ENCODE peak calls at places on chromosome 19, in four cellular contexts. D is cardiac muscle cell; P is CD4-positive, alpha-beta T cell; C is OCI-LY7. A is an unnamed sample.

GRCh38 chr19:17777840-17778620 is 16.9 kb upstream of the B3GNT3 start:
- DNase-seq in D (peak), P (no peak), C (peak), A (peak)

GRCh38 chr19:52336117-52336811 is at the start of gene ZNF610:
- DNase-seq in D (peak), P (peak), C (peak), A (peak)

GRCh38 chr19:27844261-27844660 is 1368.7 kb downstream of the UQCRFS1 start:
- DNase-seq in D (no peak), P (no peak), C (no peak), A (no peak)

GRCh38 chr19:532578-533484 is 1.3 kb downstream of the CDC34 start:
- DNase-seq in D (peak), P (peak), C (peak), A (peak)

GRCh38 chr19:53541971-53542370 is 4.0 kb downstream of the ZNF331 start:
- DNase-seq in D (no peak), P (no peak), C (no peak), A (no peak)

GRCh38 chr19:51263808-51264207 is 12.9 kb downstream of the SIGLECL1 start:
- DNase-seq in D (no peak), P (no peak), C (no peak), A (no peak)

GRCh38 chr19:31264379-31264778 is 84.9 kb downstream of the TSHZ3 start:
- DNase-seq in D (no peak), P (no peak), C (no peak), A (no peak)

GRCh38 chr19:14943601-14944000 is 2.3 kb downstream of the OR7C2 start:
- DNase-seq in D (no peak), P (no peak), C (no peak), A (no peak)

GRCh38 chr19:55250262-55251036 is 8.4 kb downstream of the PPP6R1 start:
- DNase-seq in D (no peak), P (no peak), C (no peak), A (no peak)

GRCh38 chr19:40612831-40613668 is 11.9 kb downstream of the LTBP4 start:
- DNase-seq in D (peak), P (peak), C (peak), A (peak)

GRCh38 chr19:16896098-16896912 is 7.5 kb downstream of the F2RL3 start:
- DNase-seq in D (peak), P (no peak), C (no peak), A (peak)

GRCh38 chr19:55543567-55543966 is 1.8 kb downstream of the SBK3 start:
- DNase-seq in D (no peak), P (no peak), C (no peak), A (no peak)

GRCh38 chr19:10173527-10173926 is 21.2 kb downstream of the DNMT1 start:
- DNase-seq in D (no peak), P (no peak), C (no peak), A (no peak)

GRCh38 chr19:58009301-58009665 is 6.7 kb upstream of the ZNF606 start:
- DNase-seq in D (no peak), P (no peak), C (no peak), A (no peak)

GRCh38 chr19:56808717-56809392 is 31.7 kb downstream of the PEG3 start:
- DNase-seq in D (no peak), P (no peak), C (no peak), A (no peak)

GRCh38 chr19:36916991-36917390 is 859 bp downstream of the ZNF568 start:
- DNase-seq in D (peak), P (no peak), C (no peak), A (peak)

GRCh38 chr19:31285744-31286143 is 63.5 kb downstream of the TSHZ3 start:
- DNase-seq in D (no peak), P (no peak), C (no peak), A (no peak)

GRCh38 chr19:784541-784940 is 12.7 kb upstream of the PTBP1 start:
- DNase-seq in D (no peak), P (no peak), C (no peak), A (no peak)

GRCh38 chr19:41998246-41999020 is 4.4 kb upstream of the ATP1A3 start:
- DNase-seq in D (peak), P (no peak), C (peak), A (peak)

GRCh38 chr19:18496167-18496979 is 25.5 kb downstream of the ELL start:
- DNase-seq in D (no peak), P (peak), C (no peak), A (no peak)

GRCh38 chr19:13831560-13832056 is 36.4 kb downstream of the ZSWIM4 start:
- DNase-seq in D (no peak), P (no peak), C (no peak), A (no peak)

DNA sequence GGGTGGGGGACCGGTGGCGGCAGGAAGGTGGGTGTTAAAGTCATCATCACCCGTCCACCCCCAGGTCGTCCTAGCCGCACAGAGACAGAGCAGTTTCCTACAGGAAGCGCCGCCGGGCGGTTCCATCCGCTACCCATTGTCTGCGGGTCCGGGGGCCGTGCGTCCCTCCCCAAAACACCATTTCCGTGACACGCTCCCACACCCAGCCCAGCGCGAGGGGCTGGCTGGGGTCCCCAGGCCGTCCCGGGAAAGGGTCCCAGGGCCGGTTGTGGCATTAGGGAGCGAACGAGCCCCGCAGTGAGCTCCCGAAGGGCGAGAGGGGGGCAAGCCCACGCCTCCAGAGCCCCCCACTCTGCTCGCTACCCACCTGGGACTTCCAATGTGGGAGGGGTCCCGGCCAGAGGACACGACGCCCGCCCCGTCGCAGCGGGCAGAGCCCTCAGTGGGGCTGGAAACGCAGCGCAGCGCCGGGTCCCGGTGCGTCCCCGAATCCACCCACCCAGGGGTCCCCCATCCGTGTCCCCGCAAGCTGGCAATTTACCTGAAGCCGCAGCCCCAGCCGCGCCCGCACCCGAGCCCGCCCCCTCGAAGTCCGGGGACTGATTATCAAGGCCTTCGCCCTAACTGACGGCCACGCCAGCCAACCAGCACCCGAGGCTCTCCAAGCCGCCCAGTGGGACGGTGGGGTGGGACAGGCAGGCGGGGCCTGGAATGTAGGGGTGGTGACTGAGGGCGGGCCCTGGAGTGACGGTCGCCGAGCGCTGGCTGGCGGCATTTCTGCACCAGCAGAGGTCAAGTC is at the start of gene KANK3:
- DNase-seq in D (peak), P (peak), C (peak), A (peak)
- TF ChIP-seq CTCF in D (no peak), P (no peak), C (no peak), A (no peak)

DNA sequence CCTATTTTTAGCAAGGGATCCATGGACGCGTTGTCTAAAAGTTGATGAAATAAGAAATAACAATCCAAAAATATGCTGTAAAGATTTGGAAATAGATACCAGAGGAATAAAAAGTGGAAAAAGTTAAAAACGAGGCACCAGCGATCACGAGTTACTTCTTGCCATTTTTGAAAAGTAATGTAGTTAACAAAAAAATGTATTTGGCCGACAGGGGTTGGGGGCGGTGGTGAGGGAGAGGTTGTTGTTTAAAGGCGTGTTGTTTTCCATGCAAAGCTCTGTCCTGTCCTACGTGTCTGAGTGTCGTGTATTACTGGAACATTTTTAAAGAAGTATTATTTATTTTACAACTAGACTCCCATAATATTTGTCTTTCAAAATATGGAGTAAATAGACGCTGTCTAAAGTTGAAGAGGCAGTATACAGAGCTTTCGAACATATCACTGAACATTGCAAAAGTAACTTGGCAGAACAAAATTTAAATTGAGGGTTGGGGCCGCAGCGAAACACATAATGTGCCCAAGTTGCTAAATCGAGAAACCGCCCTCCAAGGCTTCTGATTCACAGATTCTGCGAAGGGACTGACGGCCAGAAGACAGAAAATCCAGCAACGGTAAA is 836 bp downstream of the FBXO17 start:
- DNase-seq in D (no peak), P (no peak), C (no peak), A (no peak)
- TF ChIP-seq CTCF in D (no peak), P (no peak), C (no peak), A (no peak)

DNA sequence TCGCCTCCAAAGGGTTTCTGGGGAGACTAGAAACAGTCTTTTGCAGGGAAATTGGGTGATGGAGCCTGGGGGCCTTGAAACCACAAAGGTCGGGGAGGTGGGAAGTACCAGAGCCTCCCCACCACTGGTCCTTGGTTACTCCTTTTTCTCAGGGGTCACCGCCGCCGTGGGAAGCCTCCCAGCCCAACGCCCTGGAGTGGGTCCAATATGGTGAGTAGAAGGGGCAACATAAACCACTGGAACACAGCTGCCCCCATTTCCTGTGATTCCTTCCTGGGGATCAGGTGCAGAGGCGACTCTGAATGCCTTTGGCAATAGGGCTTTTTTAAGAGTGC is 5.8 kb downstream of the PGLYRP1 start:
- DNase-seq in D (no peak), P (no peak), C (no peak), A (no peak)
- TF ChIP-seq CTCF in D (no peak), P (peak), C (peak), A (peak)

DNA sequence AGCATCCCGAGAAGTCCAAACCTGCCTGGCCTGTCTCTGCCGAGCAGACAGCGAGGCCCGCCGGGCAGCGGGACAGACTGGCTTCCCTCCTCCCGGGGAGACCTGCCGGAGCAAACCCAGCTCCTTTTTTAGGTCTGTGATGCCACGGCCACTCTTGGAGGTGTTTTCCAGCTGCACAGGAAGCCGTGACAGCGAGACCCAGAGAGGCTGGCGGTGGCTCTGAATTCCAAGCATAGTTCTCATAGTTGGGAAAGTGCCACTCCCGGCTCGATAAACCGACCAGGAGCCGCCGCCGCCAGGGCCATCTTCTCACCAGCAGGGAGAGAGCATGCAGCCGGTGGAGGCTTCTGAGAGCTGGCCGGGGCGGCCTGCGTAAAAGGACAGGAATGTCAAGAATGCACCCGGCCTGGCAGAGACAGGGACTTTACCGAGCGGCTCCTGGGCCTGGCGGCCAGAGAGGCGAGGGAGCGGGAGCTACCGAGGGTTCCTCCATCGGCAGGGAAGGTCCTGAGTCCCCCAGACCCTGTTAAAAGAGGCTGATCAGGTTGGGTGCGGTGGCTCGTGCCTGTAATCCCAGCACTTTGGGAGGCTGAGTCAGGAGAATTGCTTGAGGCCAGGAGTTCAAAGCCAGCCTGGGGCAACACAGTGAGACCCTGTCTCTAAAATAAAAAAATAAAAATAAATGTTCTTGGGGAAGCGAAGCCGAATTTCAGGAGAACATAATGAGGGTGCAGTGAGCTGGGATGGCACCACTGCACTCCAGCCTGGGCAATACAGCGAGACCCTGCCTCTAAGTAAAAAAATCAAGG is 64.9 kb downstream of the GADD45B start:
- DNase-seq in D (peak), P (no peak), C (no peak), A (peak)
- TF ChIP-seq CTCF in D (peak), P (no peak), C (no peak), A (no peak)

GRCh38 chr19:32674153-32674958 is 624 bp downstream of the ANKRD27 start:
- DNase-seq in D (no peak), P (no peak), C (no peak), A (peak)
- TF ChIP-seq CTCF in D (no peak), P (no peak), C (no peak), A (no peak)

DNA sequence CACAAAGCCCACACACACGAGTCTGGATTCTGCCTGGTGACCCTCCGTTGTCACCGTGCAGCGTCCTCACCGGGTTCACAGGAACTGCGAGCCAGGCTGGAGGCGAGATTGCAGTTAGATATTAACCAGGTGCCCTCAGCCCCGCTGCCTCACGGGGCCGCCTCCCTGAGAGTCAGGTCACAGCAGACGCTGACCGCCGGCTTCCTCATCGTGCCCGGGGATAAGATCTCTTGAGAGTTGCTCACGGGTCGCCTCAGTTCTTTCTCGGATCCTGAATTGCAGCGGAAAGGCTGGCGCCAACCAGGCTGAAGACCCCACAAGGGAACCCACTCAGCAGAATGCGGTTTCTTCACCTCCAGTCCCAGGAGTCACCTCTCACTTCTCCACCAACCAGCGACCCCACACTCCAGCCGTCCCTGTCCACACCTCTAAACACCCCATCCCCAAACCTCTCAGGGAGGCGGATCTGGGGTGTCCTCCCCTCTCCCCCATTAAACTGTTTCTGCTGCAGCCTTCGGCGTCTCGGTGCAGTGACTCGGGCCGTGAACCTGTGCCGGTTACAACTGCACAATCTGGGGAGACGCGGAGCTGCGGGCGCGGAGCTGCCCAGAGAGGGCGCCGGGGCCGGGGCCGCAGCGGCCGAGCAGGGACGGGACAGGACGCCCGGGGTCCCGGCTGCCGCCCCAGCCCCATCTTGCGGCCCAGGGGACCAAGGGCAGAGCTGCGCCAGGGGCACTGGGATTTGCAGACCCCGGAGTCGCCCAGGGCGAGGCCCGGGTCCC is 591 bp downstream of the ZNF823 start:
- DNase-seq in D (peak), P (peak), C (peak), A (peak)
- TF ChIP-seq CTCF in D (peak), P (no peak), C (peak), A (no peak)

DNA sequence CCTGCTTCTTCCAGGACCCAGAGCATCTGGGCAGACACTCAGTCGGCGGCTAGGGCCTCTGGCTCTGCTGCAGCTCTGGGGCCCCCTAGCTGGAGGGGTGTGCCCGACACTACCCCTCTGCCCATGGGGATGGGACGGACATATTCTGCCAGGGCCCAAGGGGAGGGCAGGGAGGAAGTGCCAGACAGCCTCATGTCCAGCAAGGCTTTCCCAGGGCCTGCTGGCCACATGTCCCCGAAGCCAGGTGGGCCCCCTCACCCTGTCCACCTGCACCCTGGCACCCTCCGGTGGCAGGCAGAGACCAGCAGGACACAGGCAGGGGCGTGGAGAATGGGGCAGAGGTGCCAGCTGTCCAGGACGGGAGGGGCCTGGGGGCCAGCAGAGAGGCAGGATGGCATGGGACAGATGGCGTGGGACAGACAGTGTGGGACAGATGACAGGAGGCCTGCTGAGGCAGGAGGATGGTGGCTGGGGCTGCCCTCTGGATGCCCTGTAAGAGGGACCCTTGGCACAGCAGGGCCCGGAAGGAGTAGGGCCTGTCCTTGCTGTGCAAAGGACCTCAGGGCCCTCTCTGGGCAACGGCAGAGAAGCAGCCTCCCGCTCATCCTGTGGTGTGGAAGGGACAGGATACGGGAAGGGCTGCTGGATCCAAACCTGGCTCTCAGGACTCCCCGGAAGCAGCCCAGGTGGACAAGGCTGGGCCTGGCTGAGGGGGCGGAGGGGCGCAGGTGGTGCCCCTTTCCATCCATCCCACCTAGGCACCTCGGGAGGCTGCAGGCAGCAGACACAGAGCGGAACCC is 29.1 kb downstream of the CEBPG start:
- DNase-seq in D (no peak), P (no peak), C (no peak), A (peak)
- TF ChIP-seq CTCF in D (no peak), P (no peak), C (no peak), A (no peak)

DNA sequence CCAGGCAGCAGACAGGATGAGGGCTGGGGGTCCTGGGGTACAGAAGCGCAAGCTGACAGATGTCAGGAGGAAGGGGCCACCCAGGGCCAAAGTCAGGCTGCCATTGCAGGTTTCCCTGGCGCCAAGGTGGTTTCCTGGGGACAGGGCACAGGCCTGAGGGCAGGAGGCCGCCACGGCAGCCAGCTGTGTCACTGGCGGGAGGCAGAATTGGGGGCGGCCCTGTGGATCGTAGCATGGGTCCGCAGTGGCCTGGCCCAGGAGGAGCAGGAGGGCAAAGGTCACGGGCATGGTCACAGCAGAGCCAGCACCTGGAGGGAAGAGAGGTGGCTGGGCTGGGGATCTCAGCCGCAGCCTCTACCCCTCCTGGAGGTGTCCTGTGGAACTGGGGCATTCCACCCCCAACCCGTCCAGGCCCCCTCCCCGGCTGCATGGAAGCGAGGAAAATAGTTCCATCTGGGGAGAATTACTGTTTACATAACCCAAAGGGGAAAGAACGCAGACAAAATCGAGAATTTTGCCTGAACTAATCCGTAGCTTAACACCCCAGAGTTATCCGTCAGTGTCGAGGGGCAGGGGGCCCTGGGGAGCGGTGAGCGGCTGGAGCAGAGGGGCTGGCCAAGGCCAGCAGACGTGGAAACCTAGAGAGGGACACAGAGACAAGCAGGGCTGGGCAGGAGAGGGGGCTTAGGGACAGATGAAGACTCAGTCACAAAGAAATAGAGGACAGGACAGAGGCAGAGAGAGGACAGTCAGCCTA is 1.9 kb downstream of the NTN5 start:
- DNase-seq in D (no peak), P (no peak), C (no peak), A (no peak)
- TF ChIP-seq CTCF in D (no peak), P (no peak), C (no peak), A (no peak)

A was measured in glutamatergic neuron.